ENCODE peak calls at places on chromosomes 5 and 9, in six cellular contexts. One of them, this sample, is unnamed.

GRCh38 chr5:154143121-154143725 is 47.3 kb upstream of the GALNT10 start:
- DNase-seq in HepG2: no peak
- DNase-seq in A549: no peak
- DNase-seq in GM12878: no peak
- DNase-seq in K562: no peak
- DNase-seq in endothelial cell of umbilical vein: no peak
- DNase-seq in this sample: no peak

GRCh38 chr5:109786177-109786576 is 96.5 kb downstream of the MAN2A1 start:
- DNase-seq in K562: no peak
- DNase-seq in GM12878: no peak
- DNase-seq in A549: no peak
- DNase-seq in HepG2: no peak
- DNase-seq in endothelial cell of umbilical vein: no peak
- DNase-seq in this sample: no peak

GRCh38 chr9:93900971-93901861 is 53.9 kb downstream of the BARX1 start:
- DNase-seq in endothelial cell of umbilical vein: no peak
- DNase-seq in K562: peak; percentile 2
- DNase-seq in HepG2: no peak
- DNase-seq in A549: no peak
- DNase-seq in GM12878: no peak
- DNase-seq in this sample: no peak

GRCh38 chr9:32015795-32016194 is 368.6 kb upstream of the ACO1 start:
- DNase-seq in GM12878: no peak
- DNase-seq in endothelial cell of umbilical vein: no peak
- DNase-seq in K562: no peak
- DNase-seq in A549: no peak
- DNase-seq in HepG2: no peak
- DNase-seq in this sample: no peak

GRCh38 chr9:36118201-36118600 is 18.3 kb upstream of the GLIPR2 start:
- DNase-seq in GM12878: no peak
- DNase-seq in HepG2: no peak
- DNase-seq in K562: no peak
- DNase-seq in A549: no peak
- DNase-seq in endothelial cell of umbilical vein: no peak
- DNase-seq in this sample: no peak

GRCh38 chr9:7117676-7118561 is 360.1 kb downstream of the KDM4C start:
- DNase-seq in K562: no peak
- DNase-seq in GM12878: peak; percentile 46
- DNase-seq in HepG2: no peak
- DNase-seq in A549: no peak
- DNase-seq in endothelial cell of umbilical vein: no peak
- DNase-seq in this sample: peak; percentile 61

GRCh38 chr5:8726383-8727036 is 819.4 kb downstream of the SEMA5A start:
- DNase-seq in A549: no peak
- DNase-seq in endothelial cell of umbilical vein: no peak
- DNase-seq in HepG2: no peak
- DNase-seq in K562: no peak
- DNase-seq in GM12878: no peak
- DNase-seq in this sample: no peak

GRCh38 chr5:9710069-9710468 is 79.9 kb upstream of the TAS2R1 start:
- DNase-seq in A549: no peak
- DNase-seq in K562: no peak
- DNase-seq in HepG2: no peak
- DNase-seq in endothelial cell of umbilical vein: no peak
- DNase-seq in GM12878: no peak
- DNase-seq in this sample: no peak

GRCh38 chr9:137574192-137574591 is 4.5 kb downstream of the DPH7 start:
- DNase-seq in HepG2: no peak
- DNase-seq in A549: no peak
- DNase-seq in GM12878: no peak
- DNase-seq in endothelial cell of umbilical vein: no peak
- DNase-seq in K562: no peak
- DNase-seq in this sample: no peak

GRCh38 chr9:38004809-38005560 is 64.0 kb downstream of the SHB start:
- DNase-seq in A549: no peak
- DNase-seq in K562: no peak
- DNase-seq in endothelial cell of umbilical vein: no peak
- DNase-seq in HepG2: no peak
- DNase-seq in GM12878: no peak
- DNase-seq in this sample: no peak

GRCh38 chr9:124503713-124504529 is 3.3 kb downstream of the NR5A1 start:
- DNase-seq in HepG2: no peak
- DNase-seq in K562: no peak
- DNase-seq in A549: no peak
- DNase-seq in endothelial cell of umbilical vein: no peak
- DNase-seq in GM12878: no peak
- DNase-seq in this sample: no peak

GRCh38 chr9:124505901-124506346 is 1.3 kb downstream of the NR5A1 start:
- DNase-seq in HepG2: no peak
- DNase-seq in A549: no peak
- DNase-seq in GM12878: no peak
- DNase-seq in K562: no peak
- DNase-seq in endothelial cell of umbilical vein: no peak
- DNase-seq in this sample: no peak

GRCh38 chr9:124506433-124506832 is 766 bp downstream of the NR5A1 start:
- DNase-seq in A549: no peak
- DNase-seq in K562: no peak
- DNase-seq in HepG2: no peak
- DNase-seq in GM12878: no peak
- DNase-seq in endothelial cell of umbilical vein: no peak
- DNase-seq in this sample: no peak

GRCh38 chr9:124504530-124505005 is 2.6 kb downstream of the NR5A1 start:
- DNase-seq in A549: no peak
- DNase-seq in GM12878: no peak
- DNase-seq in K562: peak; percentile 35
- DNase-seq in endothelial cell of umbilical vein: no peak
- DNase-seq in HepG2: no peak
- DNase-seq in this sample: no peak

DNA sequence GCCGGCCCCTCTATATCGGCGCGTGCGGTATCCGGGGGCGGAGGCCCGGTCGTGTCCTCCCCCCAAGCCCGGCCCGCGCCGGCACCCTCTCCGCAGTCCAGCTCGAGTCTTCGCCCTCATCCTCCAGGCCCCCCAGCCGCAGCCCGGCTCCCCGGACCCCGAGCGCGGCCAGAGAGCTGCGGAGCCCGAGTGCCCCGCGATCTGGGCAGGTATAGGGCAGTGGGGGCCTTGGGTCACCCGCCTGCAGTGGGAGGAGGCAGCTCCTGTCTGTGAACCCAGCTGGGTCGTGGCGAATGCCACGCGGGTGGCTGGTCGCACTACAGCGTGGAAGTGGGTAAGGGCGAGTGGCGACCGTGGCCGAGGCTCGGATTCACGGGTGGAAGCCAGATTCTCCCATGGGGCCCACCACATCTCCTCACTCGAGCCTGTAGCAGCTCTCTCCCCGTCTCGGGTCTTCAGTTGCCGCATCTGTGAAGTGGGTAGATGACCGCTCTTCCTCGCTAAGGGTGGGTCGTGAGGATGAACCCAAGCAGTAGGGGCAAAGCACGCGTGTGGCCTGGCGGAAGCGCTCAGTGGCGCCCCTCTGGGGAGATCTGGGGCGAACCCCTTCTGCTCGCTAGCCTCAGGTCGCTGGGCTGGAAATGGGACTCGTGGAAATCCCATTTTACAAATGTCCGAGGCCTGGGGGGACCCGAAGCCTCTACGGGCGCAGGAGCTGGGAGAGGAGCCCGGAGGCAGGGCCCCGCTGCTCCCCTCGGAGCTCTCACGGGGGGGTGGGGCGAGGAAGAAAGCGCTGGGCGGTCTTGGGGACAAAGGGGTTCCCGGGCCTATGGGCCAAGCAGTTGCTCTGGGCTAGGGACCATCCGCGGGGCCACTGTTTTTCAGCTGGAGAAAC is 1.9 kb downstream of the NR5A1 start:
- DNase-seq in K562: no peak
- DNase-seq in A549: no peak
- DNase-seq in HepG2: no peak
- DNase-seq in GM12878: no peak
- DNase-seq in endothelial cell of umbilical vein: no peak
- DNase-seq in this sample: no peak
- H3K4me3 ChIP-seq in K562: no peak overlapping the region
- H3K4me3 ChIP-seq in A549: peak overlapping the region; percentile 41
- H3K4me3 ChIP-seq in HepG2: peak overlapping the region; percentile 88
- H3K4me3 ChIP-seq in GM12878: no peak overlapping the region
- H3K4me3 ChIP-seq in endothelial cell of umbilical vein: no peak overlapping the region
- H3K4me3 ChIP-seq in this sample: no peak overlapping the region

DNA sequence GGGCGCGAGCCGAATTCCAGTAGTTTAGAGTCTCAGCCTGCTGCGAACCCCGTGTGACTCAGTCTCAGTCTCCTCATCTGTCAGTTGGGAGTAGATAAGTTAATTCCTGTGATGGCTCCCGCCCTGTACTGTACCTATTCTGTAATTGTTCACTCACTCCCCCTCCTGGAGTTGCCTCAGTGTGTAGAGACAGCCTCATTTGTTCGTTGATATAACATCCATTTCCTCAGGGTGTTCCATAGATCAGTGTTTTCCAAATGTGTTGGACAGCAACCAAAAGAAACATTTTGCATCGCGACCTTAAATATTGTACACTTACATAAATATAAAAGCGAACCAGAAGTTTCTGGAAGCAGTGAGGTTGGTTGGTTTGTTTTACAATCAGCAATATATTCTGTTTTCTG is 680 bp downstream of the NFX1 start:
- DNase-seq in HepG2: peak; percentile 54
- DNase-seq in K562: peak; percentile 81
- DNase-seq in endothelial cell of umbilical vein: peak; percentile 83
- DNase-seq in GM12878: no peak
- DNase-seq in A549: no peak
- DNase-seq in this sample: no peak
- TF ChIP-seq MYC in HepG2: no peak
- TF ChIP-seq MYC in K562: no peak
- TF ChIP-seq MYC in endothelial cell of umbilical vein: no peak
- TF ChIP-seq MYC in GM12878: no peak
- TF ChIP-seq MYC in A549: no peak
- TF ChIP-seq MYC in this sample: no peak

GRCh38 chr5:147509041-147509709 is 693 bp downstream of the DPYSL3 start:
- DNase-seq in HepG2: no peak
- DNase-seq in GM12878: no peak
- DNase-seq in K562: no peak
- DNase-seq in endothelial cell of umbilical vein: no peak
- DNase-seq in A549: no peak
- DNase-seq in this sample: no peak

GRCh38 chr5:147507480-147508126 is 2.3 kb downstream of the DPYSL3 start:
- DNase-seq in K562: no peak
- DNase-seq in endothelial cell of umbilical vein: peak; percentile 88
- DNase-seq in GM12878: no peak
- DNase-seq in HepG2: no peak
- DNase-seq in A549: no peak
- DNase-seq in this sample: no peak

GRCh38 chr5:147504535-147504934 is 5.3 kb downstream of the DPYSL3 start:
- DNase-seq in GM12878: no peak
- DNase-seq in endothelial cell of umbilical vein: peak; percentile 78
- DNase-seq in HepG2: no peak
- DNase-seq in K562: no peak
- DNase-seq in A549: no peak
- DNase-seq in this sample: no peak

GRCh38 chr5:147508711-147509040 is 1.2 kb downstream of the DPYSL3 start:
- DNase-seq in A549: no peak
- DNase-seq in endothelial cell of umbilical vein: peak; percentile 45
- DNase-seq in GM12878: no peak
- DNase-seq in HepG2: no peak
- DNase-seq in K562: no peak
- DNase-seq in this sample: no peak

GRCh38 chr5:147504001-147504400 is 5.9 kb downstream of the DPYSL3 start:
- DNase-seq in GM12878: no peak
- DNase-seq in HepG2: no peak
- DNase-seq in A549: no peak
- DNase-seq in K562: no peak
- DNase-seq in endothelial cell of umbilical vein: peak; percentile 63
- DNase-seq in this sample: no peak
- TF ChIP-seq MAX in GM12878: no peak
- TF ChIP-seq MAX in HepG2: no peak
- TF ChIP-seq MAX in A549: no peak
- TF ChIP-seq MAX in K562: no peak
- TF ChIP-seq MAX in endothelial cell of umbilical vein: no peak
- TF ChIP-seq MAX in this sample: no peak

GRCh38 chr5:73299017-73299630 is 126.1 kb downstream of the TMEM174 start:
- DNase-seq in endothelial cell of umbilical vein: no peak
- DNase-seq in A549: no peak
- DNase-seq in K562: no peak
- DNase-seq in HepG2: no peak
- DNase-seq in GM12878: no peak
- DNase-seq in this sample: no peak
- H3K4me3 ChIP-seq in endothelial cell of umbilical vein: no peak overlapping the region
- H3K4me3 ChIP-seq in A549: no peak overlapping the region
- H3K4me3 ChIP-seq in K562: no peak overlapping the region
- H3K4me3 ChIP-seq in HepG2: no peak overlapping the region
- H3K4me3 ChIP-seq in GM12878: no peak overlapping the region
- H3K4me3 ChIP-seq in this sample: no peak overlapping the region

GRCh38 chr5:135890296-135890695 is 5.3 kb downstream of the IL9 start:
- DNase-seq in K562: no peak
- DNase-seq in endothelial cell of umbilical vein: no peak
- DNase-seq in HepG2: no peak
- DNase-seq in GM12878: no peak
- DNase-seq in A549: no peak
- DNase-seq in this sample: no peak
- TF ChIP-seq MYC in K562: no peak
- TF ChIP-seq MYC in endothelial cell of umbilical vein: no peak
- TF ChIP-seq MYC in HepG2: no peak
- TF ChIP-seq MYC in GM12878: no peak
- TF ChIP-seq MYC in A549: no peak
- TF ChIP-seq MYC in this sample: no peak

GRCh38 chr9:124017064-124017928 is 5.7 kb downstream of the LHX2 start:
- DNase-seq in K562: no peak
- DNase-seq in A549: no peak
- DNase-seq in HepG2: no peak
- DNase-seq in endothelial cell of umbilical vein: no peak
- DNase-seq in GM12878: no peak
- DNase-seq in this sample: peak; percentile 14
- TF ChIP-seq MAX in K562: no peak
- TF ChIP-seq MAX in A549: no peak
- TF ChIP-seq MAX in HepG2: no peak
- TF ChIP-seq MAX in endothelial cell of umbilical vein: no peak
- TF ChIP-seq MAX in GM12878: no peak
- TF ChIP-seq MAX in this sample: no peak

GRCh38 chr5:73716284-73716808 is 90.3 kb downstream of the ARHGEF28 start:
- DNase-seq in GM12878: no peak
- DNase-seq in endothelial cell of umbilical vein: no peak
- DNase-seq in K562: no peak
- DNase-seq in A549: no peak
- DNase-seq in HepG2: no peak
- DNase-seq in this sample: no peak

GRCh38 chr5:73722224-73722623 is 96.2 kb downstream of the ARHGEF28 start:
- DNase-seq in HepG2: no peak
- DNase-seq in GM12878: no peak
- DNase-seq in endothelial cell of umbilical vein: no peak
- DNase-seq in K562: no peak
- DNase-seq in A549: no peak
- DNase-seq in this sample: no peak

GRCh38 chr5:73718762-73719161 is 92.8 kb downstream of the ARHGEF28 start:
- DNase-seq in HepG2: no peak
- DNase-seq in A549: no peak
- DNase-seq in GM12878: no peak
- DNase-seq in K562: no peak
- DNase-seq in endothelial cell of umbilical vein: no peak
- DNase-seq in this sample: no peak

GRCh38 chr5:73719616-73720015 is 93.6 kb downstream of the ARHGEF28 start:
- DNase-seq in A549: no peak
- DNase-seq in HepG2: no peak
- DNase-seq in endothelial cell of umbilical vein: no peak
- DNase-seq in GM12878: no peak
- DNase-seq in K562: no peak
- DNase-seq in this sample: no peak
- H3K4me3 ChIP-seq in A549: no peak overlapping the region
- H3K4me3 ChIP-seq in HepG2: no peak overlapping the region
- H3K4me3 ChIP-seq in endothelial cell of umbilical vein: no peak overlapping the region
- H3K4me3 ChIP-seq in GM12878: no peak overlapping the region
- H3K4me3 ChIP-seq in K562: no peak overlapping the region
- H3K4me3 ChIP-seq in this sample: no peak overlapping the region

This sample was measured in NB4.